ENCODE peak calls at places on chromosomes 6 and 20, in nine cellular contexts. F, D, X, U, K, Q, O, M and L are unnamed samples.

GRCh38 chr6:134519456-134519855 is 201.5 kb upstream of the SGK1 start:
- DNase-seq in X (no peak), O (no peak), M (no peak), K (no peak), F (no peak), Q (no peak), U (peak; percentile 58), D (no peak), L (no peak)

GRCh38 chr6:81743649-81744048 is 8.8 kb downstream of the TENT5A start:
- DNase-seq in Q (no peak), D (no peak), U (no peak), X (no peak), K (no peak), O (no peak), M (no peak), F (no peak), L (no peak)

GRCh38 chr6:4776967-4777925 is 1.0 kb downstream of the CDYL start:
- DNase-seq in X (peak; percentile 55), U (peak; percentile 61), O (peak; percentile 54), F (no peak), Q (no peak), K (no peak), D (peak; percentile 47), M (no peak), L (peak; percentile 31)

GRCh38 chr6:70479236-70479635 is 65.9 kb downstream of the FAM135A start:
- DNase-seq in F (no peak), Q (no peak), D (peak; percentile 47), O (peak; percentile 40), U (no peak), K (no peak), X (no peak), M (no peak), L (peak; percentile 53)

GRCh38 chr6:113625850-113626249 is 231.3 kb upstream of the MARCKS start:
- DNase-seq in Q (no peak), F (no peak), D (no peak), M (no peak), K (no peak), O (no peak), X (no peak), U (no peak), L (no peak)

GRCh38 chr6:6105472-6106036 is 98.8 kb upstream of the NRN1 start:
- DNase-seq in F (no peak), K (no peak), U (no peak), X (peak; percentile 71), M (no peak), O (no peak), D (no peak), Q (no peak), L (no peak)

GRCh38 chr6:20877008-20877937 is 343.0 kb downstream of the CDKAL1 start:
- DNase-seq in Q (peak; percentile 79), O (peak; percentile 97), K (peak; percentile 63), U (no peak), F (peak; percentile 70), X (no peak), M (no peak), D (peak; percentile 95), L (peak; percentile 54)

GRCh38 chr20:35718972-35719635 is 19.9 kb downstream of the ROMO1 start:
- DNase-seq in Q (peak; percentile 38), D (no peak), K (no peak), M (no peak), F (no peak), X (no peak), O (peak; percentile 82), U (peak; percentile 66), L (no peak)

GRCh38 chr6:137783640-137784198 is 83.3 kb upstream of the TNFAIP3 start:
- DNase-seq in M (no peak), U (no peak), X (no peak), D (peak; percentile 9), O (no peak), Q (no peak), K (no peak), F (no peak), L (no peak)

DNA sequence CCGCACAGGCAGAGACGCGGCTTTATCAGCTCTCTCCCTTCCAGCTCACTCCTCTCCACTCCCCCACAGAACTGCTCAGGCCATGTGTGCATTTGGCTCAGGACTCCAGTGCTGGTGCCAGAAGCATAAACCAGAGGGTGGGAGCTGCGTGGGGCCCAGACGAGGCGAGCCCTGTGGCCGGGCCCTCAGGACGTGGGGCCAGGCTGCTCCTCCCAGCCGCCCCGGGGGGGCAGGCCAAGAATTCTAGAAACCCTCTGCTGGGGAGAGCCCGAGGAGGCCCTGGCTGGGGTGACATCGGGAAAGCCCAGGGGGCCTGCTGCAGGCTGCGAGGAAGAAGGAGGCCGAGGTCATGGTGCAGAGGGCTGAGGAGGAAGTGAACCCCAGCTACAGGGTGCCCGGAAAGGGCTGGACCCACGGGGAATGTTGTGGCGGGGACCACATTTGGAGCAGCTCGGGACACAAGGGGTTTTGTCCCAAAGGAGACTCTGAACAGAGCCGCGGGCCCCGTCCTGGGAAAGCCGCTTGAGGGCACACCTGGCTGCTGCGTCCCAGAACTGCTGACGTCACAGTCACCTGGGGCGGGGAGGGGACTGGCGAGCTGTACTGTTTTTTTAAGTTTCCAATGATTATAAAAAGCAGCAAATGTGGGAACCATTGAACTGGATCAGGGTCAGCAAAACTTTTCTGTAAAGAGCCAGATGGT is 107.1 kb downstream of the BANF2 start:
- DNase-seq in X (peak; percentile 71), K (no peak), U (peak; percentile 82), O (peak; percentile 85), D (peak; percentile 89), Q (peak; percentile 66), M (peak; percentile 47), F (peak; percentile 57), L (peak; percentile 54)
- H3K4me3 ChIP-seq in X (no peak overlapping the region), K (no peak overlapping the region), U (peak overlapping the region; percentile 25), O (no peak overlapping the region), D (no peak overlapping the region), Q (no peak overlapping the region), M (no peak overlapping the region), F (no peak overlapping the region), L (no peak overlapping the region)

GRCh38 chr6:159117031-159117430 is 52.2 kb upstream of the FNDC1 start:
- DNase-seq in D (peak; percentile 20), M (no peak), K (no peak), U (peak; percentile 59), X (no peak), Q (no peak), O (peak; percentile 49), F (peak; percentile 54), L (no peak)

GRCh38 chr6:159117541-159117940 is 51.7 kb upstream of the FNDC1 start:
- DNase-seq in M (no peak), U (no peak), Q (no peak), K (no peak), D (no peak), X (no peak), F (no peak), O (no peak), L (no peak)

GRCh38 chr6:159119835-159120234 is 49.4 kb upstream of the FNDC1 start:
- DNase-seq in Q (no peak), F (no peak), U (no peak), D (no peak), M (no peak), K (no peak), O (no peak), X (no peak), L (no peak)

GRCh38 chr6:159121387-159121955 is 47.7 kb upstream of the FNDC1 start:
- DNase-seq in U (no peak), X (no peak), F (no peak), K (no peak), O (no peak), Q (no peak), M (no peak), D (no peak), L (no peak)

DNA sequence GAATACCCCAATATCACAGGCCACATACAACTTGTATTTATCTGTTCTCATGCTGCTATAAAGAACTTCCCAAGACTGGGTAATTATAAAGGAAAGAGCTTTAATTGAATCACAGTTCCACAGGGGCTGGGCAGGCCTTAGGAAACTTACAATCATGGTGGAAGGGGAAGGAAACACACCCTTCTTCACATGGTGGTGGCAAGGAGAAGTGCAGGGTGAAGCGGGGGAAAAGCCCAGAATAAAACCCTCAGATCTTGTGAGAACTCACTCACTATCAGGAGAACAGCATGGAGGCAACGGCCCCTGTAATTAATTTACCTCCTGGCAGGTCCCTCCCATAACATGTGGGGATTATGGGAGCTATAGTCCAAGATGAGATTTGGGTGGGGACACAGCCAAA is 50.3 kb upstream of the FNDC1 start:
- DNase-seq in F (no peak), Q (no peak), O (no peak), D (no peak), M (no peak), X (no peak), K (no peak), U (no peak), L (no peak)
- TF ChIP-seq CTCF in F (no peak), Q (no peak), O (no peak), D (no peak), M (no peak), X (no peak), K (peak; percentile 29), U (no peak), L (no peak)

DNA sequence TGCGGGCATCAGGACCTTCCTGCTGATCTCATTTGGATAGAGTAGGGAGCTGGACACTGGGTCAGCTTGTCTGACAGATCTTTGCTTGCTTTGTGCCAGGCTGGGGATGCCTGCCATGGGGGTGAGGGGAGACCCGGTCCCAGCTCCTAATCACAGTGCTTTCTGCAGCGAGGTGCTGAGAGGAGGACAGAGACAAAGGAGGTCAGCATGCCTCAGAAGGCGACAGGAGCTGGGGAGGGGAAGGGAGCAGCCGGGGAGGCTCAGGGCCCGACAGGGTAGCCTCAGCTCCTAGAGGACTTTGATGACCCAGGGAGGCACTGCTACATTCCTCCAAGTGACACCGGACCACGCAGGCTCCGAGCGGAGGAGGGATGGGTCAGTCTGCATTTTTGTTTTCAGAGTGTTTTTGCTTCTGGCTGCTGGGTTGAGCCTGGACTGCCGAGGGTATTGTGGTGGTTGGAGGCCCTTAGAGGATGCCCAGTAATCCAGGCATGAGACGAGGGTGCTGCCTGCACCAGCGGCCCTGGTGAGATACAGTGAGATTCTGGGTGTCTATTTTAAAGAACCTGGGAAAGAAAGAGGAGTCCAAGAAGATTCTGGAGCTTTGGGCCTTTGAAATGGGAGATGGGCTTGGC is 7.8 kb downstream of the RBM38 start:
- DNase-seq in F (no peak), D (no peak), K (no peak), Q (no peak), M (no peak), U (peak; percentile 45), X (no peak), O (no peak), L (no peak)
- H3K4me3 ChIP-seq in F (no peak overlapping the region), D (no peak overlapping the region), K (peak overlapping the region; percentile 16), Q (no peak overlapping the region), M (no peak overlapping the region), U (peak overlapping the region; percentile 77), X (no peak overlapping the region), O (no peak overlapping the region), L (no peak overlapping the region)

DNA sequence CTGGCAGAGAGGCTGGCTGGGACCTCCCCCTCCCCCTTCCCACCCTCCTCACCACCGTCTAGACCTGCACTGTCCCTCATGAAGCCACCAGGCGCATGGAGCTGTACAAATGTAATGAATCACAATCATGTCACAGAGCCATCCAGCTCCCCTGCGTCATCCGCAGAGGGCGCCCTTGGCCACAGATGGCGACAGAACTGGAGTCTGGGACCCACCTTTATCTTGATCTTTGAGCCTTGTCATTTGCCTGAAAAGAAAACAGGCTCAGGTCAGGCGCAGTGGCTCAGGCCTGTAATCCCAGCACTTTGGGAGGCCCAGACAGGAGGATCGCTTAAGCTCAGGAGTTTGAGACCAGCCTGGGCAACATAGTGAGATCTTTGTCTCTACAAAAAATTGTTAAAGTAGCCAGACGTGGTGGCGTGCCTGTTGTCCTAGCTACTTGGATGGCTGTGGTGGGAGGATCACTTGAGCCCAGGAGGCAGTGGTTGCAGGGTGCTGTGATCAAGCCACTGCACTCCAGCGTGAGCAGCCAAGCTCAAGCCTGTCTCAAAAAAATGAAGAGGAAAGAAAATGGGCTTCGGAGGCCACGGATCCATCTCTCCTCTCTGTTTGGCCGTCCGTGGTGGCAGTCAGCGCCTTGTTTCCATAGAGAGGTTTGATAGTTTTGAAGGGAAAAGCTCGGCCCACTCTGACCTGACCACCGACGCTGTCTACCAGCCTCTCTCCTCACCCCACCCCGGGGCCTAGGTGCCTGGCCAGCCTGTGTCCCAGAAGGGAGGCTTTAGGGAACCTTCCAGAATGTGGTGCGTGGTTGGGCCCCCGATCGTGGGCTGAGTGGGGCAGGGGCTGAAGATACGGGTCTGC is 6.2 kb downstream of the COL9A3 start:
- DNase-seq in K (no peak), M (no peak), O (peak; percentile 36), U (no peak), D (no peak), X (peak; percentile 74), F (no peak), Q (no peak), L (no peak)
- TF ChIP-seq CTCF in K (peak; percentile 75), M (peak; percentile 28), O (peak; percentile 19), U (no peak), D (peak; percentile 7), X (peak; percentile 66), F (peak; percentile 27), Q (peak; percentile 36), L (peak; percentile 35)